ENCODE peak calls at places on chromosomes 4 and X, in four cellular contexts. M, T, K and V are unnamed samples. For H3K4me1 and H3K27me3, the result is how much of the 10 kb centered on the place peaks cover.

GRCh38 chrX:39144965-39145364 is 343.7 kb downstream of the MID1IP1 start:
- DNase-seq in M (no peak), K (no peak), T (no peak), V (peak)

GRCh38 chr4:26729547-26729946 is 131.1 kb upstream of the STIM2 start:
- DNase-seq in T (no peak), K (no peak), M (no peak), V (no peak)

GRCh38 chr4:170395773-170396172 is 306.0 kb upstream of the AADAT start:
- DNase-seq in M (no peak), T (no peak), K (no peak), V (no peak)

GRCh38 chrX:153727108-153727931 is 2.7 kb downstream of the ABCD1 start:
- DNase-seq in T (no peak), K (no peak), M (no peak), V (peak)

GRCh38 chr4:34935739-34936138 is 1308.6 kb downstream of the ARAP2 start:
- DNase-seq in K (no peak), M (no peak), T (no peak), V (no peak)

GRCh38 chr4:88352062-88352461 is 26.6 kb upstream of the HERC6 start:
- DNase-seq in T (no peak), K (no peak), M (peak), V (no peak)

GRCh38 chr4:6641164-6641970 is 882 bp downstream of the MRFAP1 start:
- DNase-seq in M (peak), K (peak), T (no peak), V (peak)

GRCh38 chr4:129641179-129641578 is 545.2 kb downstream of the C4orf33 start:
- DNase-seq in M (peak), K (peak), T (peak), V (peak)

GRCh38 chr4:41745292-41746024 is 3.1 kb downstream of the PHOX2B start:
- DNase-seq in T (no peak), K (no peak), M (no peak), V (no peak)

GRCh38 chr4:161823450-161823849 is 340.4 kb downstream of the FSTL5 start:
- DNase-seq in M (no peak), T (no peak), K (no peak), V (no peak)

GRCh38 chr4:140637836-140638235 is 69.1 kb upstream of the UCP1 start:
- DNase-seq in M (no peak), K (no peak), T (no peak), V (no peak)

GRCh38 chr4:40333921-40334352 is 1.2 kb upstream of the CHRNA9 start:
- DNase-seq in T (no peak), K (no peak), M (peak), V (no peak)

GRCh38 chr4:6491235-6491634 is 18.8 kb upstream of the PPP2R2C start:
- DNase-seq in K (no peak), M (no peak), T (no peak), V (no peak)

GRCh38 chr4:16752150-16752549 is 146.3 kb downstream of the LDB2 start:
- DNase-seq in M (no peak), K (no peak), T (no peak), V (no peak)

GRCh38 chr4:170400346-170400745 is 310.6 kb upstream of the AADAT start:
- DNase-seq in K (no peak), T (no peak), M (no peak), V (no peak)

GRCh38 chr4:3387154-3387942 is 54.4 kb upstream of the HGFAC start:
- DNase-seq in M (peak), T (peak), K (no peak), V (no peak)

GRCh38 chr4:29058519-29058918 is 1661.7 kb upstream of the PCDH7 start:
- DNase-seq in K (no peak), M (no peak), T (no peak), V (no peak)

GRCh38 chrX:42149786-42150185 is 226.4 kb upstream of the CASK start:
- DNase-seq in K (no peak), T (no peak), M (peak), V (no peak)

GRCh38 chr4:186761281-186761897 is 37.7 kb upstream of the FAT1 start:
- DNase-seq in T (no peak), K (no peak), M (no peak), V (no peak)

GRCh38 chrX:110175146-110175545 is 142.7 kb downstream of the AMMECR1 start:
- DNase-seq in K (no peak), M (no peak), T (no peak), V (no peak)

GRCh38 chrX:1673337-1673736 is 58.5 kb downstream of the ASMT start:
- DNase-seq in T (no peak), K (no peak), M (no peak), V (peak)

GRCh38 chr4:40211224-40212185 is 14.7 kb downstream of the RHOH start:
- DNase-seq in T (no peak), M (no peak), K (no peak), V (no peak)

GRCh38 chrX:69145714-69146113 is 19.5 kb downstream of the PJA1 start:
- DNase-seq in T (no peak), K (no peak), M (no peak), V (no peak)

GRCh38 chrX:9326369-9326768 is 138.5 kb upstream of the TBL1X start:
- DNase-seq in M (no peak), K (no peak), T (no peak), V (no peak)

GRCh38 chrX:68504237-68504636 is 5.4 kb downstream of the YIPF6 start:
- DNase-seq in T (no peak), K (no peak), M (peak), V (no peak)

GRCh38 chr4:37802068-37802666 is 24.3 kb upstream of the PGM2 start:
- DNase-seq in M (peak), T (no peak), K (no peak), V (peak)

GRCh38 chrX:96685205-96686099 is 810 bp downstream of the DIAPH2 start:
- DNase-seq in M (peak), K (peak), T (no peak), V (peak)

GRCh38 chrX:102899940-102900916 is 36.8 kb upstream of the RAB40AL start:
- DNase-seq in T (peak), M (peak), K (peak), V (peak)

GRCh38 chr4:122758033-122758432 is 25.5 kb downstream of the BBS12 start:
- DNase-seq in T (no peak), M (no peak), K (no peak), V (no peak)

GRCh38 chr4:68123525-68123924 is 6.1 kb downstream of the TMPRSS11F start:
- DNase-seq in M (no peak), K (no peak), T (no peak), V (no peak)

GRCh38 chr4:112172180-112172579 is 26.9 kb downstream of the FAM241A start:
- DNase-seq in K (no peak), T (no peak), M (no peak), V (no peak)

GRCh38 chr4:120921456-120922389 is 803 bp downstream of the PRDM5 start:
- DNase-seq in T (no peak), K (peak), M (peak), V (peak)
- H3K4me1 ChIP-seq in T (under half), K (under half), M (under half), V (half or more)

GRCh38 chr4:7814451-7814850 is 125.2 kb downstream of the AFAP1 start:
- DNase-seq in K (no peak), T (no peak), M (no peak), V (no peak)

GRCh38 chr4:7812191-7812860 is 127.3 kb downstream of the AFAP1 start:
- DNase-seq in M (no peak), K (no peak), T (no peak), V (no peak)

GRCh38 chr4:7815562-7815961 is 124.1 kb downstream of the AFAP1 start:
- DNase-seq in T (no peak), K (no peak), M (peak), V (no peak)

GRCh38 chr4:7812921-7813320 is 126.7 kb downstream of the AFAP1 start:
- DNase-seq in K (no peak), M (no peak), T (no peak), V (no peak)

DNA sequence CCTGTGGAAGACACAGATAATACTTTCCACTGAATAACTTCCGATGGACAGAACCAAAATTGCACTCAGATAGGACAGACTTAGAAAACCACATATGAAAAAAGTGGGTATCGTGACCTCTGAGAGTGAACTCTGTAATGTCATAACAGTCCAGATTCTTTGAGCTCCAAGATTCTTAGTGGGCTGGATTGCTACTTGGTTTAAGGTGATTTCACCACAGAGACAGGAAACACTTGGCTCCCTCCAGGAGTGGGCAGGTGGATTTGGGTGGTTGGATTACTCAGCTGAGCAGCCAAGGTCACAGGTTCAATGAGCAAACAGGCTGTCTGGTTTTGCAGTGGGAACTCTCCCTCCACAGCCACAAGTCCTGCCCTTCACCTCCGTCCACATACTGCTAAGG is 126.0 kb downstream of the AFAP1 start:
- DNase-seq in K (no peak), T (no peak), M (peak), V (peak)
- H3K27ac ChIP-seq in K (no peak), T (no peak), M (no peak), V (peak)

GRCh38 chr4:1563241-1563640 is 120.9 kb downstream of the FAM53A start:
- DNase-seq in M (no peak), K (no peak), T (no peak), V (no peak)

GRCh38 chr4:1562371-1562770 is 121.7 kb downstream of the FAM53A start:
- DNase-seq in T (no peak), K (no peak), M (no peak), V (no peak)

GRCh38 chr4:1562771-1563170 is 121.3 kb downstream of the FAM53A start:
- DNase-seq in T (no peak), K (no peak), M (no peak), V (no peak)

GRCh38 chr4:1559896-1560650 is 124.0 kb downstream of the FAM53A start:
- DNase-seq in T (no peak), K (no peak), M (no peak), V (no peak)

DNA sequence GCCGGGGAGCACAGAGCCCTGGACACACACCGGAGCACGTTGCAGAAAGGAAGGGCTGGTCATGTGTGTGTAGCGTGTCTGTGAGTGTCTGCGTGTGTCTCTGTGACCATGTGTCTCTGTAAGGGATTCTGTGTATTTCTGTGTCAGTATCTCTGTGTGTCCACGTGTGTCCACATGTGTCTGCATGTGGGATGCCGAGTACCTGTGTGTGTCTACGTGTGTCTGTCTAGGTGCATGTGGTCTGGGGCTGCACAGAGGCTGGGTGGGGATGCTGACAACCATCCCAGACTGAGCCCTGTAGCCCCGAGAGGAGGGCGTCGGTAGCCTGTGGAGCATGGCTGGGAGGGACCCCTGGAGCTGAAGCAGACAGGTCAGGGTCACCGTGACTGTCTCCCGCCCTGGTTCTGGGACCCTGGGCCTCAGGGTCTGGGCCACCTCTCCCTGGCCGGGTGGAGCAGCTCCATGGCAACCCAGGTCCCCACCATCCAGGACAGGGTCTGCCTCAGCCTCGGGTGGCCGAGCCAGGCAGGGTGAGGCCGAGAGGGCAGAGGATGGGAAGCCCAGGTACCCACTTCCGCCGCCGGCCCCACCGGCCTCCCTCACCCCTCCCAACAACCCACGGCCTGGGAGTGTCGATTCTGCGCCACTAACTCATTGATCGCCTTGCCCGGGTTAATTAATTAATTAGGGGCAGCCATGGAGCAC is 122.7 kb downstream of the FAM53A start:
- DNase-seq in T (no peak), M (no peak), K (no peak), V (no peak)
- H3K27me3 ChIP-seq in T (under half), M (under half), K (under half), V (under half)

GRCh38 chr4:118967393-118967792 is 78.7 kb downstream of the SYNPO2 start:
- DNase-seq in T (no peak), K (peak), M (peak), V (no peak)

GRCh38 chr4:118969359-118969758 is 80.7 kb downstream of the SYNPO2 start:
- DNase-seq in K (peak), T (no peak), M (peak), V (peak)

GRCh38 chr4:118964891-118965411 is 76.3 kb downstream of the SYNPO2 start:
- DNase-seq in M (no peak), K (peak), T (no peak), V (no peak)

GRCh38 chr4:118968813-118969212 is 80.2 kb downstream of the SYNPO2 start:
- DNase-seq in T (no peak), K (no peak), M (no peak), V (no peak)

DNA sequence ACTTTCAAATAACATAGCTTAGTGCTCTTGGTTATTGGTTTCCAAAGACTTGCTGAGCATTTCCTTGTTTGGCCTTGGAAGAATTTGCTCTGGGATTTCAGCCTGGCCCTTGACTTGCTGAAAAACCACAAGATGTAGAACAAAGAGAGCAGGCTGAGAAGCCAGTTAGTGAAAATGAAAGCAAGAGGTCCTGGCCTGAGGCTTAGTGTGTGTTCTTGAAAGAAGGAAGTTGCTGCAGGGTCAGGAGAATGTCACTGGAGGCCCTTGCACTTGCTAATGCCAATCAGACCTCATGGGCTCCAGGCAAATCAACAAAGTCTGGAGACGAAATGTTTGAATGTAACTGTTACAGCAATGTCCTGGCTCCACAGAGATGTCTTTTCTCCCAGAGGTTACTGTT is 79.4 kb downstream of the SYNPO2 start:
- DNase-seq in M (peak), T (peak), K (peak), V (peak)
- H3K4me1 ChIP-seq in M (under half), T (under half), K (under half), V (under half)

DNA sequence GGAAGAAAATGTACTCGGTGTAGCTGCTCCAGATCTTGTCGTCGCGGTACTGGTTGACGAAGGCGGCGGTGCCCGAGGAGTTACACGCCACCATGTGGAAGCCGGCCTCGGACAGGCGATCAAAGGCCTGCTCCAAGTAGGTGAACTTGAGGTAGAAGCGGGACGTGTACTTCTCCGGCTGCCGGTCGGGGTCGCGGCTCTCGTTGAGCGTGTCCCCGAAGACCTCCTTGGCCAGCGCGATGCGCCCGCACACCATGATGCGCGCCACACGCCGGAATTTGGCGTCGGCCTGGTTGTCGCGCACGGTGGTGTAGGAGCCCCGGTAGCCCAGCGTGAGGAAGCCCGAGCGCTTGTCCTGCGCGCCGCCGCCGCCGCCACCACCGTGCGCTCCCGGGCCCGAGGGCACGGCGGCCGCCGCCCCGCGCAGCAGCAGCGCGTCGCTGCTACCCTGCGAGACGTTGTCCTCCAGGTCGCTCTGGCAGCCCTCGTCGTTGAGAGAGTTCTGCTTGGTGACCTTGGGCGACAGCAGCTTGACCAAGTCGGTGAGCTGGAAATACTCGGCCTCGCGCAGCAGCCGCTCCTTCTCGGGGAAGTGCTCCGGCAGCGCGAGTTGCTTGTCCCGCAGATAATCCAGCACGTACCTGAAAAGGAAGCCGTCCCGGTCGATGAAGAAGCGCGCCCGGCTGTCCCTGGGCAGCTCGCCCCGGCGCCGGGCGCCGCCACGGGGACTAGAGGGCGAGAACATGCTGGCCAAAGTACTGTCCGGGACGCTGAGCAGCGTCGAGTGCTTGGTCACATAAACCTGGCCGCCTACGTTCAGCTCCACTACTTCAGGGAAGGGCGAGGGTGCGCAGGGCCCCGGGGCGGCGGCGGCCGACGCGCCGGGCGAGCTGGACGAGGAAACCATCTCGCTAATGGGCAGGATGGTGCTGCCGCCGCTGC is 775 bp downstream of the KCTD8 start:
- DNase-seq in M (peak), K (peak), T (no peak), V (peak)
- H3K27ac ChIP-seq in M (no peak), K (peak), T (no peak), V (peak)

GRCh38 chrX:128464091-128464490 is 411.9 kb upstream of the ACTRT1 start:
- DNase-seq in K (no peak), M (peak), T (no peak), V (no peak)
- H3K27me3 ChIP-seq in K (under half), M (under half), T (under half), V (under half)

GRCh38 chrX:118499295-118499694 is 3.7 kb downstream of the DOCK11 start:
- DNase-seq in M (no peak), K (no peak), T (no peak), V (no peak)

GRCh38 chrX:118503260-118504041 is 7.8 kb downstream of the DOCK11 start:
- DNase-seq in M (no peak), K (no peak), T (no peak), V (no peak)

GRCh38 chrX:118498755-118499154 is 3.1 kb downstream of the DOCK11 start:
- DNase-seq in K (no peak), T (no peak), M (no peak), V (no peak)

GRCh38 chrX:118498351-118498750 is 2.7 kb downstream of the DOCK11 start:
- DNase-seq in K (no peak), T (no peak), M (no peak), V (no peak)

DNA sequence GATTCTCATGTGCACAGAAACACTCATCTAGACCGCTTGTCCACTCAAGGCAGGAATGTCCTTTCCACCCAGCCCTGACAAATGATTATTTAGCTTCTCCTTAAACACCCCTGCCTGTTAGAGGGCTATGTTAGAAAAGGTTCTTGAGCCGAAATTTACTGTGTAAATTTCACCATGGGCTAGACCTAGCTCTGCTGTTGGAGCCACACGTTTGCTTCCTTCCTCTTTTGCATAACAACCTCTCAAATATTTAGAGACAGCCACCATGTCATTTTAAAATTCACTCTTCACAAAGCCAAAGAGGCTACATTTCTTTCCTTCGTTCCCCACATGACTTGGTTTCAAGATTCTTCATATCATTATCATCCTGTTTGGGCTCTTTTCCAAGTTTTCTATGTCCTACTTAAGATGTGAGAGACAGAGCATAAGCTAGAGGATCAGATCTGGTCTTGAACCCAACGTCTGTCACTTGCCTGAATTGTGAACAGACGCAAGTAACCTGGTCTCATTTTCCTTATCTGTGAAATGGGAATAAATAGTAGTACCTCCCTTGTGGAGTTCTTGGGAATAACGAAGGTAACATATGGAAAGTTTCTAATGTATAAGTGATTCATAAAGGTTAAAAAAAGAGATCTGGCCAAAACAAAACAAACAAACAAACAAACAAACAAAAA is 6.6 kb downstream of the DOCK11 start:
- DNase-seq in M (no peak), K (no peak), T (no peak), V (no peak)
- H3K4me1 ChIP-seq in M (under half), K (under half), T (under half), V (under half)